ENCODE peak calls at places on chromosomes 16 and 17, in seven cellular contexts. M is astrocyte of the cerebellum, F is mucosa of descending colon, S is Caco-2, U is neural progenitor cell, O is B cell, A is fibroblast of pulmonary artery. P is an unnamed sample.

GRCh38 chr17:43020789-43021738 is 1.1 kb downstream of the VAT1 start:
- DNase-seq in S (peak; percentile 74), M (no peak), U (peak; percentile 64), A (peak; percentile 76), F (peak; percentile 64), O (peak; percentile 65), P (peak; percentile 41)

GRCh38 chr16:80273635-80274538 is 266.9 kb upstream of the DYNLRB2 start:
- DNase-seq in U (no peak), A (no peak), O (no peak), S (no peak), M (no peak), F (no peak), P (no peak)

GRCh38 chr17:33124871-33125551 is 133.4 kb downstream of the SPACA3 start:
- DNase-seq in U (no peak), F (no peak), M (no peak), A (no peak), O (no peak), S (no peak), P (no peak)

GRCh38 chr17:9432121-9432866 is 143.3 kb downstream of the STX8 start:
- DNase-seq in F (no peak), S (no peak), U (no peak), M (no peak), A (no peak), O (no peak), P (peak; percentile 3)

GRCh38 chr17:77695386-77695785 is 263.1 kb upstream of the TNRC6C start:
- DNase-seq in M (no peak), U (no peak), O (no peak), A (no peak), F (no peak), S (no peak), P (no peak)

GRCh38 chr16:62638964-62639861 is 603.0 kb upstream of the CDH8 start:
- DNase-seq in F (no peak), M (no peak), S (no peak), A (no peak), U (no peak), O (no peak), P (no peak)

GRCh38 chr16:25213709-25214416 is 2.9 kb upstream of the AQP8 start:
- DNase-seq in U (no peak), O (no peak), S (no peak), M (no peak), A (no peak), F (no peak), P (no peak)

GRCh38 chr17:56891751-56892150 is 22.1 kb downstream of the TRIM25 start:
- DNase-seq in S (no peak), A (no peak), U (peak; percentile 22), O (peak; percentile 54), M (no peak), F (no peak), P (no peak)

GRCh38 chr16:58418601-58419000 is 26.3 kb downstream of the GINS3 start:
- DNase-seq in U (no peak), M (no peak), O (no peak), F (no peak), S (peak; percentile 14), A (peak; percentile 22), P (no peak)

GRCh38 chr17:59101178-59101577 is 5.5 kb downstream of the TRIM37 start:
- DNase-seq in U (no peak), S (no peak), F (no peak), A (no peak), O (no peak), M (no peak), P (no peak)

GRCh38 chr17:29051731-29052130 is 8.8 kb downstream of the PIPOX start:
- DNase-seq in U (no peak), A (no peak), O (no peak), S (no peak), M (no peak), F (no peak), P (no peak)

GRCh38 chr17:80832888-80833583 is 158.6 kb upstream of the CHMP6 start:
- DNase-seq in F (peak; percentile 81), A (peak; percentile 97), O (peak; percentile 82), M (peak; percentile 97), S (peak; percentile 91), U (peak; percentile 95), P (peak; percentile 97)
- TF ChIP-seq CTCF in F (no peak), A (no peak), O (no peak), M (no peak), S (no peak), U (no peak), P (no peak)

GRCh38 chr17:79836952-79837887 is 2.0 kb downstream of the CBX4 start:
- DNase-seq in O (peak; percentile 82), M (no peak), F (peak; percentile 90), S (no peak), A (peak; percentile 86), U (peak; percentile 63), P (no peak)
- TF ChIP-seq CTCF in O (no peak), M (no peak), F (no peak), S (no peak), A (peak; percentile 25), U (no peak), P (no peak)

GRCh38 chr16:56193951-56194726 is 2.9 kb downstream of the GNAO1 start:
- DNase-seq in F (peak; percentile 62), U (peak; percentile 98), A (peak; percentile 62), M (peak; percentile 49), O (peak; percentile 51), S (no peak), P (peak; percentile 18)
- TF ChIP-seq CTCF in F (no peak), U (no peak), A (no peak), M (no peak), O (no peak), S (no peak), P (no peak)

GRCh38 chr16:73268311-73268997 is 220.5 kb upstream of the ZFHX3 start:
- DNase-seq in M (no peak), U (peak; percentile 72), F (no peak), O (no peak), A (peak; percentile 7), S (no peak), P (no peak)
- TF ChIP-seq CTCF in M (peak; percentile 35), U (peak; percentile 47), F (no peak), O (no peak), A (peak; percentile 30), S (peak; percentile 55), P (peak; percentile 40)

GRCh38 chr16:12231666-12232065 is 255.1 kb downstream of the SNX29 start:
- DNase-seq in F (no peak), A (peak; percentile 28), O (no peak), S (no peak), M (peak; percentile 44), U (no peak), P (peak; percentile 80)

GRCh38 chr16:12228079-12228606 is 251.6 kb downstream of the SNX29 start:
- DNase-seq in A (no peak), U (no peak), M (no peak), S (no peak), F (no peak), O (no peak), P (no peak)

GRCh38 chr16:12229759-12230594 is 253.4 kb downstream of the SNX29 start:
- DNase-seq in F (no peak), S (no peak), A (peak; percentile 15), O (no peak), U (no peak), M (no peak), P (peak; percentile 70)

GRCh38 chr16:12225816-12226480 is 249.4 kb downstream of the SNX29 start:
- DNase-seq in U (no peak), F (no peak), O (no peak), S (no peak), M (peak; percentile 9), A (peak; percentile 2), P (no peak)

GRCh38 chr16:12228607-12229499 is 252.3 kb downstream of the SNX29 start:
- DNase-seq in U (peak; percentile 74), F (peak; percentile 86), A (peak; percentile 64), O (no peak), S (peak; percentile 93), M (peak; percentile 15), P (peak; percentile 74)
- TF ChIP-seq CTCF in U (peak; percentile 73), F (peak; percentile 79), A (peak; percentile 83), O (peak; percentile 18), S (peak; percentile 85), M (peak; percentile 84), P (peak; percentile 87)

P was measured in HFFc6.